ENCODE peak calls at places on chromosomes 3 and 15, in seven cellular contexts. T is GM23248, K is SJCRH30, V is cardiac muscle cell, U is aorta, N is thoracic aorta, P is SJSA1. D is an unnamed sample.

GRCh38 chr3:134197681-134198261 is 52.9 kb downstream of the RYK start:
- DNase-seq in U (no peak), K (peak; percentile 69), P (peak; percentile 51), V (peak; percentile 74), T (peak; percentile 83), N (no peak), D (no peak)

GRCh38 chr3:130093741-130094391 is 12.2 kb downstream of the ALG1L2 start:
- DNase-seq in V (no peak), P (no peak), K (peak; percentile 76), U (no peak), T (no peak), N (no peak), D (no peak)

GRCh38 chr3:136545664-136546266 is 206.4 kb downstream of the STAG1 start:
- DNase-seq in V (peak; percentile 31), T (peak; percentile 40), N (no peak), P (no peak), K (no peak), U (no peak), D (no peak)

GRCh38 chr15:99438691-99439523 is 126.9 kb upstream of the MEF2A start:
- DNase-seq in T (peak; percentile 10), V (no peak), K (no peak), N (no peak), U (peak; percentile 59), P (no peak), D (peak; percentile 21)

GRCh38 chr3:8573342-8573926 is 71.2 kb downstream of the SSUH2 start:
- DNase-seq in P (no peak), U (no peak), T (peak; percentile 56), N (no peak), K (no peak), V (peak; percentile 45), D (no peak)

GRCh38 chr15:80384442-80384841 is 19.7 kb upstream of the ARNT2 start:
- DNase-seq in N (no peak), P (no peak), T (no peak), V (no peak), K (no peak), U (no peak), D (no peak)

GRCh38 chr15:39270976-39271375 is 309.9 kb upstream of the THBS1 start:
- DNase-seq in U (no peak), K (no peak), P (peak; percentile 75), N (no peak), V (peak; percentile 75), T (peak; percentile 100), D (peak; percentile 55)

GRCh38 chr3:65246561-65246960 is 558.8 kb upstream of the ADAMTS9 start:
- DNase-seq in N (no peak), K (no peak), T (no peak), U (no peak), V (no peak), P (no peak), D (no peak)

GRCh38 chr3:99242271-99242670 is 340.8 kb upstream of the DCBLD2 start:
- DNase-seq in V (no peak), N (no peak), K (no peak), U (no peak), T (peak; percentile 63), P (no peak), D (no peak)

GRCh38 chr15:96064351-96064756 is 266.1 kb upstream of the NR2F2 start:
- DNase-seq in V (peak; percentile 65), K (no peak), P (no peak), U (no peak), T (no peak), N (no peak), D (no peak)

GRCh38 chr3:126961191-126961790 is 21.6 kb upstream of the PLXNA1 start:
- DNase-seq in U (peak; percentile 89), T (peak; percentile 92), V (peak; percentile 79), N (peak; percentile 70), K (no peak), P (peak; percentile 26), D (peak; percentile 70)

GRCh38 chr3:121980450-121980796 is 41.6 kb downstream of the ILDR1 start:
- DNase-seq in T (no peak), U (no peak), P (no peak), K (no peak), V (no peak), N (no peak), D (no peak)

GRCh38 chr15:83578706-83579105 is 75.2 kb upstream of the ADAMTSL3 start:
- DNase-seq in U (no peak), V (no peak), N (no peak), P (no peak), K (no peak), T (no peak), D (no peak)

GRCh38 chr3:187520027-187520945 is 149.9 kb downstream of the SST start:
- DNase-seq in T (peak; percentile 41), V (peak; percentile 10), K (no peak), P (no peak), U (peak; percentile 77), N (no peak), D (no peak)

GRCh38 chr3:100261481-100261903 is 700 bp downstream of the TBC1D23 start:
- DNase-seq in U (no peak), N (no peak), T (no peak), V (peak; percentile 72), P (no peak), K (no peak), D (no peak)

GRCh38 chr3:100263583-100263982 is 2.8 kb downstream of the TBC1D23 start:
- DNase-seq in U (no peak), K (no peak), N (no peak), P (no peak), V (peak; percentile 10), T (peak; percentile 76), D (no peak)

GRCh38 chr3:100257601-100258000 is 3.2 kb upstream of the TBC1D23 start:
- DNase-seq in U (no peak), V (peak; percentile 5), K (no peak), N (no peak), T (peak; percentile 88), P (no peak), D (no peak)

GRCh38 chr3:100260685-100261480 is at the start of gene TBC1D23:
- DNase-seq in U (peak; percentile 99), K (peak; percentile 100), N (peak; percentile 92), P (peak; percentile 97), T (peak; percentile 100), V (peak; percentile 100), D (peak; percentile 97)

DNA sequence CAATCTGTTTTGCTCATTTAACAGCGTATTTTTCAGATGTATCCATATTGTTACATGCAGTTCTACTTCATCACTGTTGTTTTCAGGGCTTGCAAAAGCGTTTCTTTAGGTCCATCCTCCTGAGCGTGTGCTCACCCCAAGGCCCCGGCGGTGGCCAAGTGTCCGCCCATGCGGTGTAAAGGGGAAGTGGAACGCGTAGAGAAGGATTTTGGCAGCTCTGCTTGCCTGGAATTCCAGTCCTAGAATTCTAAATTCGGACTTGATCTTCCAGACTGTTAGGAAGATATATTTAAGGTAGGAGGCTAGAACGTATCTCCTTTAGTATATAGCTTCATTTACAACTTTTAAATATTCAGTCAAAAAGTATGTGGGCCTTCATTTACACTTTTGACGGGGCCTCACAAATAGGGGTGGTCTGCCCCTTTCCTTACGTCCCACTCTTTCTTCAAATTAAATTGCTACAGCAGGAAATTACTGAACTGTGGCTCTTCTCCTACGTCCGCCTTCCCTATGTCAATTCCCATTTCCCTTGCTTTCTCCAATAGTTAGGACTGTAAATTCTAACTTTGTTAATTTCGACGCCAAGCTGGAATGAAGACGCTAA is 609 bp upstream of the TBC1D23 start:
- DNase-seq in V (peak; percentile 89), N (no peak), K (peak; percentile 89), T (peak; percentile 73), P (no peak), U (peak; percentile 84), D (no peak)
- H3K4me3 ChIP-seq in V (peak overlapping the region; percentile 87), N (peak overlapping the region; percentile 99), K (peak overlapping the region; percentile 91), T (peak overlapping the region; percentile 94), P (peak overlapping the region; percentile 80), U (no peak overlapping the region), D (peak overlapping the region; percentile 84)

DNA sequence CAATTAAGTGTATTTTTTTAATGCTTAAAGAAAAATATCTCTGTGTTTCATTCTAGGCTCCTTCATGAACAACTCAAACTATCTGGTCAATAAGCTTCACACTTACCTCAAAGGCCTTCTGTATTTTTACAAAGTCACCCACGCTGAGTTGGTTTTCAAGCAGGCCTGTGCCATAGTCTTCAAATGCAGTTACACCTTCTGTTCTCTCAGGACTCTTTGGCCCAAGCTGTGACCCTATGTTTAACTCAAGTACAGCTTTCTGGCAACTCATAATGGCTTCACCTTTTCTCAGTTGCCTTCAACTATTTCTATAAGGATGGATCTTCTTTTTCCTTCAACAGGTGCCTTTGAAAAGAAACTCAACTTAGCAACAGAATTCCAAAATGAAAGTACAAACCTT is 587 bp downstream of the WDR49 start:
- DNase-seq in V (no peak), U (no peak), N (no peak), P (no peak), K (no peak), T (no peak), D (no peak)
- H3K9me3 ChIP-seq in V (no peaks in the 10 kb centered on the region), U (no peaks in the 10 kb centered on the region), N (no peaks in the 10 kb centered on the region), P (no peaks in the 10 kb centered on the region), K (no peaks in the 10 kb centered on the region), T (no peaks in the 10 kb centered on the region), D (no peaks in the 10 kb centered on the region)

GRCh38 chr15:89776274-89777072 is at the start of gene MESP2:
- DNase-seq in U (peak; percentile 95), P (peak; percentile 77), K (peak; percentile 54), V (peak; percentile 89), T (peak; percentile 90), N (peak; percentile 23), D (peak; percentile 77)

GRCh38 chr15:89775815-89776214 is 317 bp upstream of the MESP2 start:
- DNase-seq in T (no peak), K (no peak), V (no peak), P (no peak), U (no peak), N (no peak), D (no peak)

GRCh38 chr15:89777821-89778380 is 1.8 kb downstream of the MESP2 start:
- DNase-seq in P (no peak), V (no peak), U (no peak), K (no peak), T (no peak), N (no peak), D (no peak)

GRCh38 chr15:89778861-89779260 is 2.7 kb downstream of the MESP2 start:
- DNase-seq in U (no peak), T (no peak), N (no peak), P (no peak), K (no peak), V (no peak), D (no peak)

DNA sequence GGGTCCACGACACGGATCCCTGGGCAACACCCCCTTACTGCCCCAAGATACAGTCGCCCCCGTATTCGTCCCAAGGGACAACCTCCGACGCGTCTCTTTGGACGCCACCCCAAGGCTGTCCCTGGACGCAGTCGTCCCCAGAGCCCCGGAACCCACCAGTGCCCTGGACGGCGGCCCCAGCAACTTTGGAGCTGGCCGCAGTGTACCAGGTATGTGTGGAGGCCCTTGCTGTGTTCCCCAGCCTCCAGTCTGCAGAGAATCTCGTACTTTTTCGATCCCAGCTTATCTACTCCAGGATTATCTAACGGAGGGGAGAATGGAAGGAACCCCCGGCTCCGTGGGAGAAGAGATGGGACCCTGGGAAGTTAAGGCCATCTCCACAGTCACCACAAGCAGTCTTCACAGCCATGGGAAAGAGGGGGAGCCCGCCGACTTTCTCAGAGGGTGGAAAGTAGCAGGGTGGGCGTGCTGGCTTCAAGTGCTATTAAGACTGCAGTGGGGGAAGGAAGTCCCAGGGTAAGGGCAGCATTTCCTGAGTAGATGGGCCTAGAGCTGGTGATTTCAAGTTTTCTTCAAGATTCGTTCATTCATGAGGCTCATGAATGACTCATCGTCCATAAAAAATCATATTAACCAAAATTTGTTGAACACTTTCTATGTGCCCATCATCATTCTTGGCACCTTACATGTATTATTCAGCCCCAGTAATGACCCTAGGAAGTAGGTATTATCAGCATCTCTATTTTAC is 1.1 kb downstream of the MESP2 start:
- DNase-seq in N (no peak), U (no peak), K (no peak), V (no peak), P (no peak), T (no peak), D (no peak)
- H3K4me3 ChIP-seq in N (peak overlapping the region; percentile 76), U (no peak overlapping the region), K (no peak overlapping the region), V (no peak overlapping the region), P (no peak overlapping the region), T (no peak overlapping the region), D (no peak overlapping the region)

GRCh38 chr15:92053727-92054316 is 200.3 kb downstream of the SLCO3A1 start:
- DNase-seq in N (no peak), K (no peak), T (no peak), U (no peak), V (no peak), P (no peak), D (no peak)
- H3K9me3 ChIP-seq in N (no peaks in the 10 kb centered on the region), K (no peaks in the 10 kb centered on the region), T (no peaks in the 10 kb centered on the region), U (no peaks in the 10 kb centered on the region), V (no peaks in the 10 kb centered on the region), P (no peaks in the 10 kb centered on the region), D (no peaks in the 10 kb centered on the region)